ENCODE peak calls at places on chromosomes 12 and 14, in five cellular contexts. D is IMR-90, L is neuronal stem cell, N is H9, Q is H1. X is an unnamed sample.
A peak's percentile ranks its signal among the peaks of the same experiment; 100 is the strongest.

GRCh38 chr14:59484611-59485174 is 376 bp downstream of the JKAMP start:
- DNase-seq in Q (no peak), D (peak; percentile 17), L (no peak), N (no peak), X (no peak)

GRCh38 chr12:124148481-124148880 is 146.4 kb upstream of the RFLNA start:
- DNase-seq in N (no peak), L (no peak), Q (no peak), D (no peak), X (no peak)

GRCh38 chr12:6375269-6376078 is at the start of gene SCNN1A:
- DNase-seq in L (no peak), Q (peak; percentile 85), N (peak; percentile 98), D (no peak), X (no peak)

GRCh38 chr12:60393093-60393492 is 797.3 kb downstream of the SLC16A7 start:
- DNase-seq in N (no peak), Q (no peak), L (no peak), D (no peak), X (no peak)

GRCh38 chr12:20629414-20630156 is 65.5 kb upstream of the SLCO1C1 start:
- DNase-seq in N (no peak), Q (no peak), D (peak; percentile 21), L (no peak), X (peak; percentile 13)

GRCh38 chr12:69583203-69583602 is 2.1 kb upstream of the CCT2 start:
- DNase-seq in D (no peak), L (no peak), N (peak; percentile 83), Q (peak; percentile 10), X (no peak)

GRCh38 chr12:105264771-105265170 is 28.8 kb upstream of the APPL2 start:
- DNase-seq in Q (no peak), L (no peak), N (no peak), D (no peak), X (no peak)

GRCh38 chr12:111330800-111331752 is 37.8 kb downstream of the PHETA1 start:
- DNase-seq in L (no peak), Q (no peak), N (no peak), D (peak; percentile 24), X (peak; percentile 66)

GRCh38 chr12:63294327-63294632 is 143.3 kb upstream of the AVPR1A start:
- DNase-seq in Q (no peak), D (peak; percentile 66), L (no peak), N (no peak), X (peak; percentile 81)

GRCh38 chr12:126706300-126706699 is 1560.7 kb upstream of the TMEM132C start:
- DNase-seq in D (no peak), L (no peak), Q (no peak), N (peak; percentile 68), X (no peak)

GRCh38 chr14:75831455-75831854 is 150.3 kb downstream of the TGFB3 start:
- DNase-seq in N (no peak), D (peak; percentile 76), L (no peak), Q (no peak), X (no peak)

GRCh38 chr12:25368542-25368941 is 117.8 kb upstream of the KRAS start:
- DNase-seq in L (no peak), D (no peak), Q (no peak), N (no peak), X (no peak)

GRCh38 chr14:89302396-89302950 is 114.6 kb downstream of the FOXN3 start:
- DNase-seq in Q (no peak), D (no peak), L (no peak), N (no peak), X (peak; percentile 1)

GRCh38 chr14:91374287-91374880 is 43.2 kb downstream of the CCDC88C start:
- DNase-seq in L (no peak), N (no peak), Q (no peak), D (no peak), X (no peak)

GRCh38 chr12:115511305-115511704 is 766.2 kb downstream of the MED13L start:
- DNase-seq in Q (no peak), L (no peak), D (no peak), N (no peak), X (no peak)

GRCh38 chr12:93164103-93164880 is 213.4 kb upstream of the NUDT4 start:
- DNase-seq in D (peak; percentile 45), N (no peak), Q (no peak), L (no peak), X (no peak)

GRCh38 chr12:95318071-95318545 is 100.5 kb downstream of the VEZT start:
- DNase-seq in L (no peak), Q (no peak), D (peak; percentile 88), N (no peak), X (peak; percentile 87)

GRCh38 chr14:92108345-92109254 is 2.2 kb upstream of the ATXN3 start:
- DNase-seq in Q (no peak), N (peak; percentile 87), D (no peak), L (no peak), X (no peak)

GRCh38 chr12:132148368-132149045 is 4.2 kb downstream of the NOC4L start:
- DNase-seq in D (no peak), N (no peak), Q (no peak), L (no peak), X (no peak)

GRCh38 chr14:92513204-92513965 is at the start of gene RIN3:
- DNase-seq in Q (no peak), N (peak; percentile 72), L (peak; percentile 31), D (peak; percentile 65), X (peak; percentile 82)

GRCh38 chr12:57629897-57630471 is 3.0 kb downstream of the B4GALNT1 start:
- DNase-seq in Q (no peak), N (no peak), L (no peak), D (no peak), X (no peak)

GRCh38 chr12:57632369-57632897 is 568 bp downstream of the B4GALNT1 start:
- DNase-seq in Q (no peak), N (peak; percentile 64), L (peak; percentile 37), D (no peak), X (peak; percentile 32)

GRCh38 chr12:57630891-57631433 is 2.0 kb downstream of the B4GALNT1 start:
- DNase-seq in D (no peak), N (peak; percentile 34), Q (no peak), L (no peak), X (no peak)

GRCh38 chr12:57632898-57633825 is at the start of gene B4GALNT1:
- DNase-seq in Q (no peak), L (peak; percentile 76), N (peak; percentile 83), D (peak; percentile 45), X (peak; percentile 64)

DNA sequence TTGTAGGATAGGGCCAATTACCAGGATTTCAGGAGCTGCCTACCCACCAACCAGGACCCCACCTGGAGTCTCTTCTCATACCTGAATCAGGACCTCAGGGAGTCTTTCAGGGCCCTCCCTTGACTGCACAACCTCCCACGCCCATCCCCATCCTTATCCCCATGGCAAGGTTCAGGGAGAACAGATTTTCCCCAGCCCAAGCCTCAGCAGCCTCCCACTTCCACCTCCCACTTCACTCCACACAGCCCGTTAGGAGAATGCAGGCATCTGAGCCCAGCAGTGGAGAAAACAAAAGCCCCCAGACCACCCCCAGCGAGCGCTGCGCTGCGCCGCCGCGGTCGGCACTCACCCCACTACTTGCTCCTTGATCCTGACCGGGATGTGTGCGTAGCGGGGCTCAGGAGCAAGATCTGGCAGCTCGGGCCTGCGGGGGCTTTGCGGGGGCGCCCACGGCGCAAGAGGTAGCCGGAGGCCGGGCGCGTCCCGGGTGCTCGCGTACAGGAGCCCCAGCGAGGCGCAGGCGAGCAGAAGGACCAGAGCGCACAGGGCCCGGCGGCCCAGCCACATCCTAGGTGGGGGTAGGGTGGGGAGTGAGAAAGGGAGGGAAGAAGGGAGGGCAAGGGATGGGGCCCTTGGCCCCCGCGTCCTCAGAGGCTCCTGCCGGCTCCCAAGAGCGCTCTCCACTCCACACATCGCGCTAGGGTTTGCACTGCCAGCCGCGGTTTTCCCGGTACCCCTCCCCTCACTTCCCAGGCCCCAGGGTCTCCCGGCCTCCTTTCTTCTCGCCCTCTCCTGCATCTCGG is 1.2 kb downstream of the B4GALNT1 start:
- DNase-seq in D (no peak), Q (no peak), L (no peak), N (peak; percentile 37), X (peak; percentile 19)
- H2AFZ ChIP-seq in D (peak overlapping the region; percentile 92), Q (no peak overlapping the region), L (peak overlapping the region; percentile 98), N (no peak overlapping the region), X (peak overlapping the region; percentile 66)

GRCh38 chr14:65263161-65263788 is 149.3 kb upstream of the FUT8 start:
- DNase-seq in Q (no peak), D (peak; percentile 61), L (no peak), N (no peak), X (no peak)

GRCh38 chr14:65269732-65270131 is 142.8 kb upstream of the FUT8 start:
- DNase-seq in L (no peak), D (no peak), N (no peak), Q (no peak), X (no peak)

GRCh38 chr14:65268594-65268993 is 143.9 kb upstream of the FUT8 start:
- DNase-seq in D (no peak), L (no peak), Q (no peak), N (no peak), X (no peak)

GRCh38 chr14:65261946-65262345 is 150.6 kb upstream of the FUT8 start:
- DNase-seq in L (no peak), D (no peak), Q (no peak), N (no peak), X (no peak)

GRCh38 chr14:65267856-65268255 is 144.7 kb upstream of the FUT8 start:
- DNase-seq in N (no peak), Q (no peak), D (no peak), L (no peak), X (no peak)
- H2AK5ac ChIP-seq in N (no peak overlapping the region), Q (no peak overlapping the region), D (no peak overlapping the region), L (no peak overlapping the region), X (no peak overlapping the region)

GRCh38 chr12:75744607-75745256 is 233.3 kb upstream of the KRR1 start:
- DNase-seq in Q (no peak), L (no peak), D (no peak), N (no peak), X (no peak)
- H2BK15ac ChIP-seq in Q (no peak overlapping the region), L (no peak overlapping the region), D (peak overlapping the region; percentile 87), N (no peak overlapping the region), X (no peak overlapping the region)

GRCh38 chr12:47835831-47836155 is 16.1 kb upstream of the HDAC7 start:
- DNase-seq in Q (no peak), D (no peak), N (peak; percentile 25), L (no peak), X (no peak)

GRCh38 chr12:47833591-47834012 is 13.9 kb upstream of the HDAC7 start:
- DNase-seq in L (no peak), N (peak; percentile 27), Q (no peak), D (no peak), X (no peak)

GRCh38 chr12:47834199-47835016 is 14.7 kb upstream of the HDAC7 start:
- DNase-seq in D (no peak), L (no peak), N (no peak), Q (no peak), X (no peak)

GRCh38 chr12:47837190-47838171 is 17.8 kb upstream of the HDAC7 start:
- DNase-seq in D (peak; percentile 68), L (peak; percentile 66), Q (no peak), N (peak; percentile 78), X (peak; percentile 70)

DNA sequence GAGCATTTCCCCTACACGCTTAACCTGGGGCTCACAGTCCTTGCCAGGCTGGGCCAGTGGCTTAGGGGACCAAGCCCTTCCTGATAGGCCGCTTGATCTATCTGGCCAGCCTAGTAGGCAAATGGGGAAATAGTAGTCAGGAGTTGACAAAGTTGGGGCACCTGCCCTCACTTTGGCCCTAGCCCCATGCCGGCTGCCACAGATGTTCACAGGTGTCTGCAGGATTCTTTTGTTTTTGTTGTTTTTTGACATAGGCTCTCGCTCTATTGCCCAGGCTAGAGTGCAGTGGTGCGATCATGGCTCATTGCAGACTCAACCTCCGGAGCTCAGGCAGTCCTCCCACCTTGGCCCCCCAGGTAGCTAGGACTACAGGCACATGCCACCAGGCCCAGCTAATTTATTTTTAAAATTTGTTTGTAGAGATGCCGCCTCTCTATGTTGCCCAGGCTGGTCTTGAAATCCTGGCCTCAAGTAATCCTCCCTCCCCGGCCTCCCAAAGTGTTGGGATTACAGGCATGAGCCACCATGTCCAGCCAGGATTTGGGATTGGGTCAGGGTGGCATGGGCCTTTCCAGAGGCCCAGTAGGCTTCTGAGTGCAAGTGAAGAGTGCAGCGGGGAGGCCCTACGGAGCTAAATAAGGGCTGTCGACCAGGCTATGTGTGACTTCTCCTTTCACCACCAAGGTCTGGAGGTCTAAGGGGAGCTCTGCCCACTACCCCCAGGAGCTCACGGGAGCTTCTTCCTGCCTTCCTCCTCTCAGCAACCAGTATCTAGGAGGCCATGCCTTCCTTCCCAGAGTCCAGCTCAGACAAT is 15.5 kb upstream of the HDAC7 start:
- DNase-seq in N (peak; percentile 28), D (no peak), Q (no peak), L (no peak), X (no peak)
- H2AFZ ChIP-seq in N (no peak overlapping the region), D (peak overlapping the region; percentile 83), Q (no peak overlapping the region), L (peak overlapping the region; percentile 51), X (no peak overlapping the region)

X was measured in mesenchymal stem cell.